ENCODE peak calls at places on chromosomes 11 and 22, in four cellular contexts. One of them, this sample, is unnamed.

GRCh38 chr11:128335729-128336128 is 251.6 kb downstream of the ETS1 start:
- DNase-seq in NCI-H1092: no peak
- DNase-seq in endodermal cell: peak; percentile 61
- DNase-seq in GM12891: no peak
- DNase-seq in this sample: no peak

GRCh38 chr11:75023446-75024067 is 34.8 kb downstream of the NEU3 start:
- DNase-seq in NCI-H1092: no peak
- DNase-seq in endodermal cell: no peak
- DNase-seq in GM12891: no peak
- DNase-seq in this sample: no peak

GRCh38 chr11:2781413-2782274 is 81.8 kb upstream of the KCNQ1OT1 start:
- DNase-seq in NCI-H1092: no peak
- DNase-seq in endodermal cell: peak; percentile 27
- DNase-seq in GM12891: no peak
- DNase-seq in this sample: no peak

GRCh38 chr11:32440920-32441319 is 5.6 kb upstream of the WT1 start:
- DNase-seq in NCI-H1092: no peak
- DNase-seq in endodermal cell: peak; percentile 85
- DNase-seq in GM12891: no peak
- DNase-seq in this sample: no peak

GRCh38 chr11:85196955-85197354 is 430.2 kb downstream of the DLG2 start:
- DNase-seq in NCI-H1092: no peak
- DNase-seq in endodermal cell: no peak
- DNase-seq in GM12891: no peak
- DNase-seq in this sample: no peak

GRCh38 chr11:28105869-28106268 is 2.1 kb downstream of the KIF18A start:
- DNase-seq in NCI-H1092: no peak
- DNase-seq in endodermal cell: no peak
- DNase-seq in GM12891: no peak
- DNase-seq in this sample: no peak

GRCh38 chr11:21546715-21547114 is 646.2 kb upstream of the ANO5 start:
- DNase-seq in NCI-H1092: no peak
- DNase-seq in endodermal cell: no peak
- DNase-seq in GM12891: no peak
- DNase-seq in this sample: no peak

GRCh38 chr11:130781906-130782305 is 134.4 kb downstream of the SNX19 start:
- DNase-seq in NCI-H1092: no peak
- DNase-seq in endodermal cell: no peak
- DNase-seq in GM12891: no peak
- DNase-seq in this sample: peak; percentile 27

GRCh38 chr11:109996060-109996459 is 97.1 kb upstream of the ZC3H12C start:
- DNase-seq in NCI-H1092: no peak
- DNase-seq in endodermal cell: no peak
- DNase-seq in GM12891: no peak
- DNase-seq in this sample: no peak

GRCh38 chr11:111384494-111384893 is 5.4 kb upstream of the POU2AF1 start:
- DNase-seq in NCI-H1092: no peak
- DNase-seq in endodermal cell: no peak
- DNase-seq in GM12891: no peak
- DNase-seq in this sample: no peak

GRCh38 chr11:47348859-47349258 is 3.6 kb downstream of the MYBPC3 start:
- DNase-seq in NCI-H1092: no peak
- DNase-seq in endodermal cell: no peak
- DNase-seq in GM12891: peak; percentile 53
- DNase-seq in this sample: no peak

GRCh38 chr11:124195419-124195734 is 12.2 kb downstream of the OR10D3 start:
- DNase-seq in NCI-H1092: no peak
- DNase-seq in endodermal cell: no peak
- DNase-seq in GM12891: no peak
- DNase-seq in this sample: no peak

GRCh38 chr11:73415854-73416615 is 39.8 kb downstream of the RELT start:
- DNase-seq in NCI-H1092: no peak
- DNase-seq in endodermal cell: no peak
- DNase-seq in GM12891: no peak
- DNase-seq in this sample: no peak

GRCh38 chr11:133808393-133809140 is 36.7 kb downstream of the SPATA19 start:
- DNase-seq in NCI-H1092: no peak
- DNase-seq in endodermal cell: peak; percentile 67
- DNase-seq in GM12891: no peak
- DNase-seq in this sample: no peak

GRCh38 chr11:34637303-34637702 is 16.4 kb downstream of the EHF start:
- DNase-seq in NCI-H1092: no peak
- DNase-seq in endodermal cell: no peak
- DNase-seq in GM12891: no peak
- DNase-seq in this sample: no peak

GRCh38 chr11:43943931-43944751 is 1.7 kb downstream of the C11orf96 start:
- DNase-seq in NCI-H1092: no peak
- DNase-seq in endodermal cell: peak; percentile 73
- DNase-seq in GM12891: no peak
- DNase-seq in this sample: no peak

GRCh38 chr11:74773481-74773880 is 24.8 kb downstream of the RNF169 start:
- DNase-seq in NCI-H1092: no peak
- DNase-seq in endodermal cell: no peak
- DNase-seq in GM12891: no peak
- DNase-seq in this sample: no peak

GRCh38 chr11:80958414-80958813 is 1517.6 kb upstream of the TENM4 start:
- DNase-seq in NCI-H1092: no peak
- DNase-seq in endodermal cell: no peak
- DNase-seq in GM12891: no peak
- DNase-seq in this sample: no peak

GRCh38 chr11:119249671-119250010 is 43.5 kb downstream of the CBL start:
- DNase-seq in NCI-H1092: no peak
- DNase-seq in endodermal cell: no peak
- DNase-seq in GM12891: no peak
- DNase-seq in this sample: no peak

GRCh38 chr11:8932564-8933180 is at the start of gene C11orf16:
- DNase-seq in NCI-H1092: no peak
- DNase-seq in endodermal cell: peak; percentile 69
- DNase-seq in GM12891: no peak
- DNase-seq in this sample: no peak

GRCh38 chr22:35197071-35197470 is 60.2 kb upstream of the HMGXB4 start:
- DNase-seq in NCI-H1092: no peak
- DNase-seq in endodermal cell: no peak
- DNase-seq in GM12891: no peak
- DNase-seq in this sample: no peak

GRCh38 chr11:47768090-47768620 is 1.0 kb upstream of the FNBP4 start:
- DNase-seq in NCI-H1092: peak; percentile 85
- DNase-seq in endodermal cell: peak; percentile 64
- DNase-seq in GM12891: no peak
- DNase-seq in this sample: peak; percentile 55

GRCh38 chr11:30917859-30918478 is 331.8 kb upstream of the MPPED2 start:
- DNase-seq in NCI-H1092: peak; percentile 46
- DNase-seq in endodermal cell: no peak
- DNase-seq in GM12891: peak; percentile 7
- DNase-seq in this sample: peak; percentile 41

GRCh38 chr11:19229671-19230070 is 11.1 kb downstream of the E2F8 start:
- DNase-seq in NCI-H1092: no peak
- DNase-seq in endodermal cell: no peak
- DNase-seq in GM12891: no peak
- DNase-seq in this sample: no peak

GRCh38 chr11:61254403-61255025 is 13.5 kb downstream of the PGA5 start:
- DNase-seq in NCI-H1092: no peak
- DNase-seq in endodermal cell: peak; percentile 93
- DNase-seq in GM12891: peak; percentile 86
- DNase-seq in this sample: no peak

GRCh38 chr11:74636633-74637184 is 44.3 kb downstream of the POLD3 start:
- DNase-seq in NCI-H1092: no peak
- DNase-seq in endodermal cell: no peak
- DNase-seq in GM12891: no peak
- DNase-seq in this sample: peak; percentile 62

GRCh38 chr11:77411238-77411637 is 62.7 kb downstream of the PAK1 start:
- DNase-seq in NCI-H1092: no peak
- DNase-seq in endodermal cell: peak; percentile 74
- DNase-seq in GM12891: no peak
- DNase-seq in this sample: no peak

GRCh38 chr22:19238900-19239299 is 52.6 kb downstream of the CLTCL1 start:
- DNase-seq in NCI-H1092: no peak
- DNase-seq in endodermal cell: no peak
- DNase-seq in GM12891: no peak
- DNase-seq in this sample: no peak

GRCh38 chr11:12007769-12008737 is at the start of gene DKK3:
- DNase-seq in NCI-H1092: no peak
- DNase-seq in endodermal cell: peak; percentile 78
- DNase-seq in GM12891: no peak
- DNase-seq in this sample: no peak

GRCh38 chr22:31970490-31971444 is 26.4 kb downstream of the YWHAH start:
- DNase-seq in NCI-H1092: peak; percentile 79
- DNase-seq in endodermal cell: peak; percentile 99
- DNase-seq in GM12891: peak; percentile 85
- DNase-seq in this sample: peak; percentile 14

This sample was measured in HS-27A.